ENCODE peak calls at places on chromosomes 2 and 18, in four cellular contexts. One of them, this sample, is unnamed.

GRCh38 chr2:46364797-46365457 is 67.7 kb downstream of the EPAS1 start:
- DNase-seq in GM23248: peak
- DNase-seq in GM12891: peak
- DNase-seq in breast epithelium: no peak
- DNase-seq in this sample: no peak

GRCh38 chr18:50961974-50962373 is 5.9 kb upstream of the ELAC1 start:
- DNase-seq in GM23248: peak
- DNase-seq in GM12891: no peak
- DNase-seq in breast epithelium: no peak
- DNase-seq in this sample: no peak

GRCh38 chr2:16654775-16655456 is 10.7 kb downstream of the CYRIA start:
- DNase-seq in GM12891: no peak
- DNase-seq in GM23248: no peak
- DNase-seq in breast epithelium: no peak
- DNase-seq in this sample: no peak

GRCh38 chr2:19695706-19696105 is 206.1 kb downstream of the TTC32 start:
- DNase-seq in GM12891: no peak
- DNase-seq in breast epithelium: no peak
- DNase-seq in GM23248: no peak
- DNase-seq in this sample: no peak

GRCh38 chr2:79620679-79621078 is 107.8 kb downstream of the CTNNA2 start:
- DNase-seq in GM12891: no peak
- DNase-seq in GM23248: no peak
- DNase-seq in breast epithelium: no peak
- DNase-seq in this sample: no peak

GRCh38 chr2:126665483-126665882 is 9.5 kb downstream of the GYPC start:
- DNase-seq in GM12891: no peak
- DNase-seq in GM23248: no peak
- DNase-seq in breast epithelium: no peak
- DNase-seq in this sample: no peak

GRCh38 chr18:36187138-36187825 is at the start of gene MOCOS:
- DNase-seq in GM23248: peak
- DNase-seq in breast epithelium: peak
- DNase-seq in GM12891: peak
- DNase-seq in this sample: peak

GRCh38 chr2:73254343-73255006 is 20.4 kb downstream of the CCT7 start:
- DNase-seq in GM12891: no peak
- DNase-seq in breast epithelium: no peak
- DNase-seq in GM23248: no peak
- DNase-seq in this sample: no peak

GRCh38 chr18:31255953-31256352 is 62.0 kb upstream of the DSG1 start:
- DNase-seq in GM23248: no peak
- DNase-seq in breast epithelium: peak
- DNase-seq in GM12891: no peak
- DNase-seq in this sample: no peak

GRCh38 chr2:39433586-39434195 is 3.4 kb downstream of the MAP4K3 start:
- DNase-seq in GM23248: peak
- DNase-seq in GM12891: no peak
- DNase-seq in breast epithelium: no peak
- DNase-seq in this sample: no peak

GRCh38 chr2:136328396-136328795 is 210.4 kb upstream of the CXCR4 start:
- DNase-seq in breast epithelium: no peak
- DNase-seq in GM12891: no peak
- DNase-seq in GM23248: no peak
- DNase-seq in this sample: no peak

GRCh38 chr2:152961376-152961775 is 243.0 kb downstream of the ARL6IP6 start:
- DNase-seq in breast epithelium: no peak
- DNase-seq in GM12891: no peak
- DNase-seq in GM23248: no peak
- DNase-seq in this sample: no peak

GRCh38 chr2:235577404-235578330 is 83.8 kb downstream of the AGAP1 start:
- DNase-seq in GM23248: peak
- DNase-seq in breast epithelium: no peak
- DNase-seq in GM12891: no peak
- DNase-seq in this sample: no peak

GRCh38 chr2:43041661-43042360 is 184.6 kb downstream of the ZFP36L2 start:
- DNase-seq in GM12891: no peak
- DNase-seq in breast epithelium: no peak
- DNase-seq in GM23248: peak
- DNase-seq in this sample: peak

GRCh38 chr2:208128136-208128535 is 1.5 kb downstream of the CRYGC start:
- DNase-seq in GM12891: no peak
- DNase-seq in breast epithelium: no peak
- DNase-seq in GM23248: no peak
- DNase-seq in this sample: no peak

GRCh38 chr2:184769038-184769437 is 170.7 kb downstream of the ZNF804A start:
- DNase-seq in GM12891: no peak
- DNase-seq in GM23248: peak
- DNase-seq in breast epithelium: no peak
- DNase-seq in this sample: no peak

GRCh38 chr2:205612661-205613060 is 69.6 kb upstream of the NRP2 start:
- DNase-seq in GM12891: no peak
- DNase-seq in breast epithelium: no peak
- DNase-seq in GM23248: no peak
- DNase-seq in this sample: no peak

GRCh38 chr18:31499157-31499524 is 1.2 kb downstream of the DSG2 start:
- DNase-seq in breast epithelium: no peak
- DNase-seq in GM12891: no peak
- DNase-seq in GM23248: no peak
- DNase-seq in this sample: no peak

GRCh38 chr2:96164459-96165184 is 19.4 kb upstream of the DUSP2 start:
- DNase-seq in breast epithelium: no peak
- DNase-seq in GM12891: no peak
- DNase-seq in GM23248: no peak
- DNase-seq in this sample: no peak

GRCh38 chr2:66430906-66431619 is 3.9 kb upstream of the MEIS1 start:
- DNase-seq in breast epithelium: no peak
- DNase-seq in GM12891: no peak
- DNase-seq in GM23248: no peak
- DNase-seq in this sample: no peak

GRCh38 chr2:150169230-150169629 is 318.2 kb downstream of the RND3 start:
- DNase-seq in GM23248: peak
- DNase-seq in GM12891: no peak
- DNase-seq in breast epithelium: no peak
- DNase-seq in this sample: no peak

GRCh38 chr18:78601349-78601748 is 378.3 kb upstream of the SALL3 start:
- DNase-seq in GM23248: no peak
- DNase-seq in GM12891: no peak
- DNase-seq in breast epithelium: no peak
- DNase-seq in this sample: no peak

GRCh38 chr2:228768818-228769217 is 502.3 kb downstream of the PID1 start:
- DNase-seq in GM12891: no peak
- DNase-seq in GM23248: peak
- DNase-seq in breast epithelium: no peak
- DNase-seq in this sample: no peak

GRCh38 chr2:48779019-48779418 is 23.5 kb upstream of the LHCGR start:
- DNase-seq in GM23248: no peak
- DNase-seq in breast epithelium: no peak
- DNase-seq in GM12891: no peak
- DNase-seq in this sample: no peak

GRCh38 chr2:128505150-128505490 is 186.5 kb upstream of the HS6ST1 start:
- DNase-seq in breast epithelium: no peak
- DNase-seq in GM23248: no peak
- DNase-seq in GM12891: no peak
- DNase-seq in this sample: peak

GRCh38 chr2:173347305-173348168 is 7.1 kb upstream of the CDCA7 start:
- DNase-seq in GM12891: no peak
- DNase-seq in breast epithelium: no peak
- DNase-seq in GM23248: no peak
- DNase-seq in this sample: no peak

GRCh38 chr2:171136024-171136423 is 24.7 kb downstream of the TLK1 start:
- DNase-seq in GM23248: no peak
- DNase-seq in GM12891: no peak
- DNase-seq in breast epithelium: no peak
- DNase-seq in this sample: no peak

GRCh38 chr18:48821251-48821590 is 129.5 kb downstream of the SMAD7 start:
- DNase-seq in GM12891: no peak
- DNase-seq in GM23248: no peak
- DNase-seq in breast epithelium: no peak
- DNase-seq in this sample: peak

GRCh38 chr18:63987743-63988142 is 17.9 kb downstream of the SERPINB8 start:
- DNase-seq in GM23248: no peak
- DNase-seq in breast epithelium: no peak
- DNase-seq in GM12891: no peak
- DNase-seq in this sample: no peak

GRCh38 chr2:235278771-235279355 is 215.0 kb upstream of the AGAP1 start:
- DNase-seq in breast epithelium: no peak
- DNase-seq in GM23248: peak
- DNase-seq in GM12891: no peak
- DNase-seq in this sample: no peak

This sample was measured in type B pancreatic cell.